ENCODE peak calls at places on chromosome 5, in four cellular contexts. C, Y, M and N are unnamed samples.

GRCh38 chr5:167754501-167754941 is 536.9 kb upstream of the WWC1 start:
- DNase-seq in M (no peak), C (no peak), Y (peak; percentile 26), N (no peak)

GRCh38 chr5:159139787-159140186 is 40.1 kb upstream of the EBF1 start:
- DNase-seq in Y (no peak), C (no peak), M (no peak), N (no peak)

GRCh38 chr5:1020461-1020961 is 11.9 kb downstream of the NKD2 start:
- DNase-seq in Y (no peak), C (no peak), M (no peak), N (no peak)

GRCh38 chr5:2204366-2205184 is 321.9 kb upstream of the IRX4 start:
- DNase-seq in M (no peak), Y (no peak), C (no peak), N (no peak)

GRCh38 chr5:145856285-145856818 is 16.5 kb downstream of the GRXCR2 start:
- DNase-seq in C (no peak), M (no peak), Y (no peak), N (no peak)

GRCh38 chr5:53946405-53947100 is 363.8 kb downstream of the ARL15 start:
- DNase-seq in Y (no peak), C (no peak), M (no peak), N (no peak)

GRCh38 chr5:107570805-107571531 is 99.8 kb downstream of the EFNA5 start:
- DNase-seq in Y (no peak), M (peak; percentile 45), C (peak; percentile 40), N (peak; percentile 32)

GRCh38 chr5:530556-530955 is 6.3 kb upstream of the SLC9A3 start:
- DNase-seq in Y (no peak), C (no peak), M (no peak), N (no peak)

GRCh38 chr5:57209316-57210040 is 35.6 kb downstream of the GPBP1 start:
- DNase-seq in Y (no peak), C (no peak), M (no peak), N (no peak)

GRCh38 chr5:5156461-5157082 is 16.4 kb downstream of the ADAMTS16 start:
- DNase-seq in M (no peak), Y (no peak), C (no peak), N (no peak)

GRCh38 chr5:85049020-85049419 is 664.3 kb upstream of the EDIL3 start:
- DNase-seq in M (peak; percentile 21), C (peak; percentile 55), Y (peak; percentile 77), N (no peak)

GRCh38 chr5:137199966-137200365 is 299.2 kb downstream of the SPOCK1 start:
- DNase-seq in M (no peak), Y (no peak), C (peak; percentile 24), N (no peak)

GRCh38 chr5:40676643-40677333 is 2.9 kb upstream of the PTGER4 start:
- DNase-seq in Y (peak; percentile 77), M (peak; percentile 37), C (peak; percentile 57), N (no peak)

GRCh38 chr5:139022528-139022927 is 147.4 kb upstream of the LRRTM2 start:
- DNase-seq in C (no peak), Y (no peak), M (no peak), N (no peak)